ENCODE peak calls at places on chromosome 6, in six cellular contexts. D, M, A, W, T and Q are unnamed samples.

GRCh38 chr6:140546640-140547039 is 1172.2 kb upstream of the CITED2 start:
- DNase-seq in D (no peak), M (no peak), A (peak; percentile 88), W (no peak), T (no peak), Q (no peak)

GRCh38 chr6:16078064-16078463 is 50.8 kb upstream of the MYLIP start:
- DNase-seq in D (no peak), M (no peak), A (no peak), W (no peak), T (no peak), Q (no peak)

GRCh38 chr6:41779793-41780622 is at the start of gene FRS3:
- DNase-seq in D (no peak), M (peak; percentile 98), A (peak; percentile 86), W (peak; percentile 94), T (peak; percentile 100), Q (peak; percentile 95)

GRCh38 chr6:7628479-7628878 is 38.5 kb downstream of the SNRNP48 start:
- DNase-seq in D (no peak), M (no peak), A (no peak), W (no peak), T (no peak), Q (no peak)

GRCh38 chr6:133487174-133487573 is 246.0 kb downstream of the EYA4 start:
- DNase-seq in D (no peak), M (no peak), A (no peak), W (no peak), T (no peak), Q (no peak)

GRCh38 chr6:139290787-139291294 is 957 bp downstream of the TXLNB start:
- DNase-seq in D (no peak), M (peak; percentile 74), A (peak; percentile 32), W (peak; percentile 53), T (no peak), Q (no peak)

GRCh38 chr6:37777272-37777736 is 42.2 kb upstream of the ZFAND3 start:
- DNase-seq in D (no peak), M (no peak), A (no peak), W (no peak), T (no peak), Q (peak; percentile 48)

GRCh38 chr6:72850469-72850868 is 228.6 kb downstream of the KCNQ5 start:
- DNase-seq in D (no peak), M (no peak), A (no peak), W (no peak), T (no peak), Q (peak; percentile 52)

GRCh38 chr6:122726649-122727048 is 52.9 kb upstream of the FABP7 start:
- DNase-seq in D (no peak), M (no peak), A (peak; percentile 19), W (no peak), T (no peak), Q (peak; percentile 68)

GRCh38 chr6:39062014-39062740 is 13.6 kb downstream of the GLP1R start:
- DNase-seq in D (no peak), M (no peak), A (no peak), W (no peak), T (no peak), Q (peak; percentile 34)

GRCh38 chr6:81787313-81788068 is 35.0 kb upstream of the TENT5A start:
- DNase-seq in D (no peak), M (no peak), A (no peak), W (no peak), T (no peak), Q (no peak)

GRCh38 chr6:55888917-55889316 is 13.5 kb upstream of the BMP5 start:
- DNase-seq in D (no peak), M (no peak), A (no peak), W (no peak), T (no peak), Q (no peak)

GRCh38 chr6:75694406-75694805 is 54.6 kb upstream of the MYO6 start:
- DNase-seq in D (no peak), M (no peak), A (no peak), W (no peak), T (no peak), Q (no peak)

GRCh38 chr6:103335412-103335811 is 1524.3 kb downstream of the HACE1 start:
- DNase-seq in D (no peak), M (no peak), A (no peak), W (no peak), T (no peak), Q (no peak)

GRCh38 chr6:29759457-29759856 is 36.2 kb downstream of the HLA-F start:
- DNase-seq in D (no peak), M (no peak), A (no peak), W (no peak), T (no peak), Q (peak; percentile 90)

GRCh38 chr6:162856885-162857284 is 129.1 kb downstream of the PACRG start:
- DNase-seq in D (peak; percentile 51), M (peak; percentile 14), A (peak; percentile 74), W (no peak), T (no peak), Q (peak; percentile 95)

GRCh38 chr6:1726341-1726763 is 116.6 kb downstream of the FOXC1 start:
- DNase-seq in D (no peak), M (no peak), A (no peak), W (no peak), T (no peak), Q (peak; percentile 91)

GRCh38 chr6:132764370-132764769 is 6.7 kb upstream of the VNN2 start:
- DNase-seq in D (peak; percentile 83), M (no peak), A (peak; percentile 92), W (no peak), T (no peak), Q (peak; percentile 36)

GRCh38 chr6:140441256-140441655 is 1066.8 kb upstream of the CITED2 start:
- DNase-seq in D (no peak), M (peak; percentile 40), A (peak; percentile 76), W (no peak), T (no peak), Q (peak; percentile 90)

GRCh38 chr6:45742591-45742990 is 273.1 kb downstream of the CLIC5 start:
- DNase-seq in D (no peak), M (no peak), A (no peak), W (no peak), T (no peak), Q (no peak)

GRCh38 chr6:166488701-166489100 is 97.8 kb downstream of the RAMACL start:
- DNase-seq in D (no peak), M (peak; percentile 10), A (no peak), W (no peak), T (no peak), Q (no peak)

GRCh38 chr6:158050955-158051354 is 69.3 kb downstream of the SYNJ2 start:
- DNase-seq in D (no peak), M (no peak), A (no peak), W (no peak), T (no peak), Q (no peak)

GRCh38 chr6:14026831-14027539 is 90.6 kb upstream of the CD83 start:
- DNase-seq in D (no peak), M (no peak), A (peak; percentile 47), W (no peak), T (no peak), Q (no peak)

GRCh38 chr6:131754088-131754487 is 43.3 kb upstream of the CTAGE9 start:
- DNase-seq in D (no peak), M (no peak), A (no peak), W (no peak), T (no peak), Q (no peak)

GRCh38 chr6:128889870-128890269 is 6.9 kb downstream of the LAMA2 start:
- DNase-seq in D (no peak), M (no peak), A (no peak), W (no peak), T (no peak), Q (no peak)

GRCh38 chr6:2909718-2910117 is 6.6 kb upstream of the SERPINB9 start:
- DNase-seq in D (no peak), M (no peak), A (peak; percentile 16), W (no peak), T (peak; percentile 32), Q (no peak)

GRCh38 chr6:167815296-167815980 is 11.3 kb upstream of the AFDN start:
- DNase-seq in D (no peak), M (no peak), A (no peak), W (no peak), T (no peak), Q (no peak)

GRCh38 chr6:160337991-160338390 is 10.2 kb upstream of the SLC22A3 start:
- DNase-seq in D (no peak), M (no peak), A (no peak), W (no peak), T (no peak), Q (no peak)

GRCh38 chr6:15504581-15505350 is 158.1 kb downstream of the DTNBP1 start:
- DNase-seq in D (peak; percentile 72), M (peak; percentile 79), A (peak; percentile 90), W (no peak), T (no peak), Q (no peak)

GRCh38 chr6:11460001-11460668 is 77.4 kb upstream of the TMEM170B start:
- DNase-seq in D (no peak), M (no peak), A (peak; percentile 28), W (no peak), T (no peak), Q (peak; percentile 26)

GRCh38 chr6:78875505-78875904 is 8.2 kb downstream of the IRAK1BP1 start:
- DNase-seq in D (no peak), M (no peak), A (no peak), W (no peak), T (no peak), Q (no peak)

GRCh38 chr6:40378725-40379074 is 208.5 kb downstream of the LRFN2 start:
- DNase-seq in D (no peak), M (no peak), A (no peak), W (no peak), T (no peak), Q (no peak)